ENCODE peak calls at places on chromosomes 2 and 18, in four cellular contexts. One of them, this sample, is unnamed.

GRCh38 chr2:111199840-111200239 is 79.1 kb downstream of the BCL2L11 start:
- DNase-seq in HepG2: no peak
- DNase-seq in GM12878: no peak
- DNase-seq in IMR-90: no peak
- DNase-seq in this sample: no peak

GRCh38 chr2:138403431-138403927 is 98.1 kb upstream of the SPOPL start:
- DNase-seq in IMR-90: no peak
- DNase-seq in HepG2: no peak
- DNase-seq in GM12878: no peak
- DNase-seq in this sample: no peak

GRCh38 chr2:96144481-96145027 is 686 bp downstream of the DUSP2 start:
- DNase-seq in GM12878: no peak
- DNase-seq in IMR-90: no peak
- DNase-seq in HepG2: no peak
- DNase-seq in this sample: no peak

GRCh38 chr2:226965376-226965775 is 129.5 kb downstream of the RHBDD1 start:
- DNase-seq in GM12878: no peak
- DNase-seq in HepG2: no peak
- DNase-seq in IMR-90: no peak
- DNase-seq in this sample: no peak

GRCh38 chr2:30233142-30233961 is 2.0 kb downstream of the LBH start:
- DNase-seq in IMR-90: no peak
- DNase-seq in GM12878: no peak
- DNase-seq in HepG2: no peak
- DNase-seq in this sample: peak

GRCh38 chr18:74457043-74457742 is at the start of gene DIPK1C:
- DNase-seq in IMR-90: no peak
- DNase-seq in GM12878: no peak
- DNase-seq in HepG2: no peak
- DNase-seq in this sample: no peak

GRCh38 chr2:160214461-160215055 is 14.5 kb upstream of the ITGB6 start:
- DNase-seq in IMR-90: peak
- DNase-seq in HepG2: peak
- DNase-seq in GM12878: no peak
- DNase-seq in this sample: no peak

GRCh38 chr2:1709970-1710560 is 34.2 kb downstream of the PXDN start:
- DNase-seq in GM12878: no peak
- DNase-seq in IMR-90: no peak
- DNase-seq in HepG2: no peak
- DNase-seq in this sample: no peak

GRCh38 chr2:221104391-221104811 is 467.7 kb downstream of the EPHA4 start:
- DNase-seq in HepG2: no peak
- DNase-seq in GM12878: no peak
- DNase-seq in IMR-90: peak
- DNase-seq in this sample: no peak

GRCh38 chr2:209933499-209934458 is 68.7 kb upstream of the RPE start:
- DNase-seq in GM12878: no peak
- DNase-seq in IMR-90: peak
- DNase-seq in HepG2: no peak
- DNase-seq in this sample: no peak

GRCh38 chr2:141499123-141499522 is 631.7 kb downstream of the LRP1B start:
- DNase-seq in GM12878: no peak
- DNase-seq in IMR-90: no peak
- DNase-seq in HepG2: no peak
- DNase-seq in this sample: no peak

GRCh38 chr2:84782717-84783442 is 98.0 kb downstream of the TRABD2A start:
- DNase-seq in IMR-90: peak
- DNase-seq in GM12878: no peak
- DNase-seq in HepG2: no peak
- DNase-seq in this sample: no peak

GRCh38 chr2:160694631-160695030 is 201.0 kb upstream of the RBMS1 start:
- DNase-seq in HepG2: no peak
- DNase-seq in IMR-90: peak
- DNase-seq in GM12878: no peak
- DNase-seq in this sample: no peak

GRCh38 chr2:218285604-218286003 is 6.7 kb downstream of the TMBIM1 start:
- DNase-seq in HepG2: no peak
- DNase-seq in IMR-90: peak
- DNase-seq in GM12878: no peak
- DNase-seq in this sample: no peak

GRCh38 chr2:9837451-9837850 is 5.8 kb upstream of the TAF1B start:
- DNase-seq in IMR-90: no peak
- DNase-seq in HepG2: no peak
- DNase-seq in GM12878: no peak
- DNase-seq in this sample: no peak

GRCh38 chr2:28228419-28228995 is 164.2 kb upstream of the FOSL2 start:
- DNase-seq in IMR-90: peak
- DNase-seq in HepG2: no peak
- DNase-seq in GM12878: no peak
- DNase-seq in this sample: no peak

DNA sequence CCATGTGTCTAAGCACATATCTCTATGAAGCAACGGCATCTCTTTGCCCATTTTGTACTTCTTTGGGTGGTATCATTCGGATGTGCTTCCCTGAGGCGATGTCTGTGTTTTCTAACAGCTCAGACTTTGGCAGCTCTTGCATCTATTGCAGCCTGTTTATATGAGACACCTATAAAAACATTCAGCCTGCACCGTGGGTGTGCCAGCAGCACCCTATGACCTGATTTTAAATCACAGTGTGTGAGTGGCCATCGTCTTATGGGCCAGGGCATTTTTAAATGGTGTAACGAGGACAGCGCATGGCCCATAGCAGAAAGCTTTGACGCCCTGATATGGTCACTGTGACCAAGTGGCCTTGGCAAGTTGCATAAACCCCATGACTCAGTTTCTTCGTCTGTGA is 12.9 kb downstream of the NPAS2 start:
- DNase-seq in HepG2: no peak
- DNase-seq in GM12878: no peak
- DNase-seq in IMR-90: peak
- DNase-seq in this sample: no peak
- TF ChIP-seq MXI1 in HepG2: no peak
- TF ChIP-seq MXI1 in GM12878: no peak
- TF ChIP-seq MXI1 in IMR-90: no peak
- TF ChIP-seq MXI1 in this sample: no peak

DNA sequence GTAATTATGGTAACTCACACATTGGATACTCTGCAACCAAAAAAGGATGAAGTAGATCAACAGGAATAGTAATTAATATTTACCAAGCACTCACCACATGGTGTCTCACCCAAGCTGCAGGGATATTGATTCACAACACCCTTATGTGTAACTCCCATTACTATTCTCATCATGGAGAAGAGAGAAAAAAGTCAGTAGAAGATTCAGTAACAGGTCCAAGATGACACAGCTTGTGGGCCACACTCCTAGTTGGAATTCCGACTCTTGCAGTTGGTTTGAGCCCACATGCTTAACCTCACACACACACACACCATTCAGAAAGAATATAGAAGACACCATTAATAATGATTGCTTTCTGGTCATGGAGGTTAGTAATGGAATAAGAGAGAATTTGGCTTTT is 1.7 kb upstream of the MLPH start:
- DNase-seq in HepG2: no peak
- DNase-seq in IMR-90: no peak
- DNase-seq in GM12878: no peak
- DNase-seq in this sample: no peak
- TF ChIP-seq POLR2A in HepG2: no peak
- TF ChIP-seq POLR2A in IMR-90: no peak
- TF ChIP-seq POLR2A in GM12878: no peak
- TF ChIP-seq POLR2A in this sample: no peak

GRCh38 chr2:104857262-104858221 is 3.6 kb downstream of the POU3F3 start:
- DNase-seq in IMR-90: no peak
- DNase-seq in GM12878: no peak
- DNase-seq in HepG2: no peak
- DNase-seq in this sample: no peak
- TF ChIP-seq USF2 in IMR-90: no peak
- TF ChIP-seq USF2 in GM12878: no peak
- TF ChIP-seq USF2 in HepG2: no peak
- TF ChIP-seq USF2 in this sample: no peak

GRCh38 chr2:128457006-128457604 is 138.4 kb upstream of the HS6ST1 start:
- DNase-seq in GM12878: no peak
- DNase-seq in HepG2: no peak
- DNase-seq in IMR-90: no peak
- DNase-seq in this sample: no peak
- TF ChIP-seq MXI1 in GM12878: no peak
- TF ChIP-seq MXI1 in HepG2: no peak
- TF ChIP-seq MXI1 in IMR-90: no peak
- TF ChIP-seq MXI1 in this sample: no peak

DNA sequence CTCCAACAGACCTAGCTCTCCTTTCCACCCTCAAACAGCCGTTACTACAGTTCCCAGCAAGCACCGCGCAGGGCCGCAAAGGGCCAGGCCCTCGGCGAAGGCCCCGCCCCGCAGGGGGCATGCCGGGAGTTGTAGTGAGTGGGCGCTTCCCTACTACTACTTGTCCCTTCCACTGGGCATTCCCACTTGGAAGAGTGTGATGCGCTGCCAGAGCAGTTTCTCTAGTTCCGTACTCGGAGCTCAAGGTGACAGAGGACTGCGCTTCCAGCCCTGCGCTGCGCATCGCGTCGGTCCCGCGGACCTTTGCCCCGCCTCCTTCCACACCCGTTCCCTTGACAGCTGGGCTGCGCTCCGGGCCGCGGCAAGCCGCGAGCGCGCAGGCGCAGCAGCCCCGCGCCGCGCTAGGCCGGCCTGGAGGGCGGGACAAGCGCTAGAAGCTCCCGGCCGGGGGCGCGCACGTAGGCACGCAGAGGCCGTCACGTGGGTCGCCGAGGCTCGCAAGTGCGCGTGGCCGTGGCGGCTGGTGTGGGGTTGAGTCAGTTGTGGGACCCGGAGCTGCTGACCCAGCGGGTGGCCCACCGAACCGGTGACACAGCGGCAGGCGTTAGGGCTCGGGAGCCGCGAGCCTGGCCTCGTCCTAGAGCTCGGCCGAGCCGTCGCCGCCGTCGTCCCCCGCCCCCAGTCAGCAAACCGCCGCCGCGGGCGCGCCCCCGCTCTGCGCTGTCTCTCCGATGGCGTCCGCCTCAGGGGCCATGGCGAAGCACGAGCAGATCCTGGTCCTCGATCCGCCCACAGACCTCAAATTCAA is at the start of gene VAPA:
- DNase-seq in IMR-90: peak
- DNase-seq in GM12878: peak
- DNase-seq in HepG2: peak
- DNase-seq in this sample: peak
- TF ChIP-seq POLR2A in IMR-90: peak
- TF ChIP-seq POLR2A in GM12878: peak
- TF ChIP-seq POLR2A in HepG2: peak
- TF ChIP-seq POLR2A in this sample: peak

DNA sequence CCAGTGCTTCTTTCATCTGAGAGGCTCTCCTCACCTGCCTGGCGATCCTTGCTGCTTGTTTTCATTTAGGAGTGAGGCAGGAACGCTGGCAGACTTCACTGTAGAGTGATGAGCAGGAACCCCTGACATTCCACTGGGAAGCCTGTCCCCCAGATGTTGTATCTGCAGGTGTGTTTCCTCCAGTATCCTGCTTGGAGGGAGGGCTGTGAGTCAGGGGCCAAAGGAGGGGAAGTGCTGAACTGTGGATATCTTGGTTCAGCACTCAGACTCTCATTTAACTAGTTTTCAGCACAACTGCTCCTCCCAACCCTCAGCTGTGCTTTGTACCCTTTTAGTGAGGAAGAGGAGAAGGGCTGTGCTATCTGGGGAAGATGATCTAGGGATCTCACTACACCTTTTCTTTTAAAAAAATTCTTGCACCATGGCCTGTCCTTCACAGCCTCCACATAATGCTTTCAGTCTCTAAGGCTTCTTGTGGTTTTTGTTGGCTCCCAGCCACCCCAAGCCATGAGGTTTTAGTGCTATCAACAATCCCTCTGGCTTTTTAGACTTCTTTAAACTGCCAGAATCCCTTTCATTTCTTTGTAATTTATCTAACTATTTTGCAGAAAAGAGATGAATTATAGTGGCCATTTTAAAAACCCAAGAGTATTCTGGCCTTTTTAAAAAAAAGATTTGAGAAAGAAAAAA is 11.2 kb downstream of the ANKAR start:
- DNase-seq in IMR-90: peak
- DNase-seq in HepG2: no peak
- DNase-seq in GM12878: no peak
- DNase-seq in this sample: no peak
- TF ChIP-seq USF2 in IMR-90: no peak
- TF ChIP-seq USF2 in HepG2: no peak
- TF ChIP-seq USF2 in GM12878: no peak
- TF ChIP-seq USF2 in this sample: no peak

This sample was measured in K562.